ENCODE peak calls at places on chromosomes 16 and 17, in four cellular contexts. O, N, P and J are unnamed samples.

GRCh38 chr17:58334661-58335060 is 6.1 kb upstream of the TSPOAP1 start:
- DNase-seq in P (peak; percentile 33), O (no peak), N (no peak), J (no peak)

GRCh38 chr17:35433075-35433894 is 985 bp upstream of the SLFN12 start:
- DNase-seq in N (no peak), P (peak; percentile 79), O (peak; percentile 98), J (no peak)

GRCh38 chr16:2686912-2687507 is 4.7 kb downstream of the KCTD5 start:
- DNase-seq in N (peak; percentile 5), P (peak; percentile 44), O (no peak), J (no peak)

GRCh38 chr17:35801583-35802224 is 6.3 kb upstream of the MMP28 start:
- DNase-seq in O (no peak), N (no peak), P (peak; percentile 56), J (peak; percentile 25)

GRCh38 chr17:8922451-8922850 is 43.1 kb downstream of the PIK3R5 start:
- DNase-seq in N (no peak), O (no peak), P (no peak), J (no peak)

GRCh38 chr16:5030251-5030870 is 3.4 kb downstream of the NAGPA start:
- DNase-seq in N (no peak), P (no peak), O (no peak), J (no peak)

GRCh38 chr17:40018211-40019121 is 3.2 kb downstream of the CSF3 start:
- DNase-seq in P (no peak), N (peak; percentile 64), O (peak; percentile 22), J (no peak)

GRCh38 chr17:73703917-73704316 is 59.7 kb upstream of the SDK2 start:
- DNase-seq in N (no peak), P (no peak), O (no peak), J (no peak)

GRCh38 chr17:4420692-4421131 is 13.0 kb upstream of the SPNS3 start:
- DNase-seq in O (peak; percentile 77), N (peak; percentile 72), P (peak; percentile 83), J (peak; percentile 62)

GRCh38 chr16:4273858-4274291 is 1.1 kb upstream of the TFAP4 start:
- DNase-seq in P (peak; percentile 70), O (no peak), N (peak; percentile 67), J (no peak)

GRCh38 chr17:35189291-35189690 is 4.9 kb downstream of the SLC35G3 start:
- DNase-seq in O (no peak), P (no peak), N (no peak), J (no peak)

GRCh38 chr17:54785643-54786258 is 114.9 kb upstream of the TOM1L1 start:
- DNase-seq in N (no peak), O (no peak), P (no peak), J (no peak)

GRCh38 chr17:60577147-60577925 is 22.7 kb upstream of the PPM1D start:
- DNase-seq in O (no peak), N (peak; percentile 52), P (no peak), J (no peak)

GRCh38 chr17:57987582-57988300 is at the start of gene VEZF1:
- DNase-seq in P (peak; percentile 87), O (no peak), N (peak; percentile 93), J (peak; percentile 75)

GRCh38 chr16:50884066-50884860 is 142.4 kb downstream of the CYLD start:
- DNase-seq in O (peak; percentile 61), N (peak; percentile 35), P (peak; percentile 2), J (no peak)

GRCh38 chr17:58335779-58336455 is 7.3 kb upstream of the TSPOAP1 start:
- DNase-seq in O (no peak), P (peak; percentile 94), N (no peak), J (peak; percentile 81)

GRCh38 chr16:23687034-23687808 is 8.5 kb downstream of the PLK1 start:
- DNase-seq in N (no peak), O (no peak), P (no peak), J (no peak)

GRCh38 chr17:66468241-66469087 is 166.1 kb downstream of the PRKCA start:
- DNase-seq in O (no peak), N (no peak), P (no peak), J (no peak)

GRCh38 chr17:60887607-60888028 is 210.0 kb downstream of the BCAS3 start:
- DNase-seq in P (no peak), O (no peak), N (no peak), J (no peak)

DNA sequence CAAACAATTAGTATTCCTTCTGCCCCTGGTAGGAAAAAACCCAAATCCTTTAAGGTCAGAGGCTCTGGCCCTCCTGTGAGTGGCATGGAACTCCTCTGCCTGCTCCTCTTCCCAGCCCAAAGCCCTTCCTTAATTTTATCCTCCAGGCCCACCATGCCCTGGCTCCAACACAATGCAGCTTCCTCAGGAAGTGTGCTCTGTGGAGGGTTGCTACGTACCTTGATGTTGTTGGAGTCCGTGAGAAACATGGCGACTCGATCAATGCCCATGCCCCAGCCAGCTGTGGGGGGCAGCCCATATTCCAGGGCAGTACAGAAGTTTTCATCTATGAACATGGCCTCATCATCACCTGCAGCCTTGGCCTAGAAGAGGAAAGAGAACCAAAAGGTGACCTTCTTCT is 5.3 kb upstream of the ADAT1 start:
- DNase-seq in N (no peak), P (no peak), O (no peak), J (no peak)
- H3K36me3 ChIP-seq in N (peaks cover 86% of the 10 kb centered on the region), P (peaks cover 66% of the 10 kb centered on the region), O (peaks cover 52% of the 10 kb centered on the region), J (peaks cover 55% of the 10 kb centered on the region)

DNA sequence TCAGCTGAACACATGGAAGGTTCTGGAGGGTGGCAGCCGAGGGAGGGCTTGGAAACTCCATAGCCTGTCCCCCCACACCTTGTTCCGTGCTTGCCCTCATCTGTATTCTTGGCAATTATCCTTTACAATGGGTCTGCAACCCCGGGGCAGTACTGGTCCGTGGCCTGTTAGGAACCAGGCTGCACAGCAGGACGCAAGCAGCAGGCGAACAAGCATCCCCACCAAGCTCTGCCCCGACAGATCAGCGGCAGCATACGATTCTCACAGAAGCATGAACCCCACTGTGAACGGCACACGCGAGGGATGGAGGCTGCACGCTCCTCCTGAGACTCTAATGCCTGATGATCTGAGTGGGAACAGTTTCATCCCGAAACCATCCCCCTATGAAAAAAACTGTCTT is 6.2 kb downstream of the WDR45B start:
- DNase-seq in O (no peak), P (no peak), N (no peak), J (no peak)
- H3K36me3 ChIP-seq in O (peaks cover 26% of the 10 kb centered on the region), P (peaks cover 40% of the 10 kb centered on the region), N (peaks cover 77% of the 10 kb centered on the region), J (no peaks in the 10 kb centered on the region)

GRCh38 chr17:47663997-47664941 is 14.6 kb downstream of the KPNB1 start:
- DNase-seq in P (peak; percentile 80), O (no peak), N (peak; percentile 70), J (peak; percentile 34)

GRCh38 chr17:47665655-47666054 is 15.9 kb downstream of the KPNB1 start:
- DNase-seq in O (no peak), P (no peak), N (no peak), J (no peak)

GRCh38 chr17:47654991-47655390 is 5.3 kb downstream of the KPNB1 start:
- DNase-seq in N (no peak), O (no peak), P (no peak), J (no peak)

GRCh38 chr17:47660064-47660492 is 10.4 kb downstream of the KPNB1 start:
- DNase-seq in O (no peak), N (no peak), P (peak; percentile 88), J (no peak)
- H3K36me3 ChIP-seq in O (peaks cover 44% of the 10 kb centered on the region), N (peaks cover 100% of the 10 kb centered on the region), P (peaks cover 76% of the 10 kb centered on the region), J (peaks cover 73% of the 10 kb centered on the region)

GRCh38 chr17:81574643-81574956 is 22.4 kb upstream of the FAAP100 start:
- DNase-seq in O (no peak), P (no peak), N (no peak), J (no peak)
- H3K36me3 ChIP-seq in O (peaks cover 16% of the 10 kb centered on the region), P (peaks cover 69% of the 10 kb centered on the region), N (peaks cover 95% of the 10 kb centered on the region), J (peaks cover 19% of the 10 kb centered on the region)

GRCh38 chr17:62681939-62682381 is 54.5 kb downstream of the MRC2 start:
- DNase-seq in O (no peak), N (no peak), P (no peak), J (no peak)
- H3K36me3 ChIP-seq in O (peaks cover 3% of the 10 kb centered on the region), N (no peaks in the 10 kb centered on the region), P (no peaks in the 10 kb centered on the region), J (no peaks in the 10 kb centered on the region)

DNA sequence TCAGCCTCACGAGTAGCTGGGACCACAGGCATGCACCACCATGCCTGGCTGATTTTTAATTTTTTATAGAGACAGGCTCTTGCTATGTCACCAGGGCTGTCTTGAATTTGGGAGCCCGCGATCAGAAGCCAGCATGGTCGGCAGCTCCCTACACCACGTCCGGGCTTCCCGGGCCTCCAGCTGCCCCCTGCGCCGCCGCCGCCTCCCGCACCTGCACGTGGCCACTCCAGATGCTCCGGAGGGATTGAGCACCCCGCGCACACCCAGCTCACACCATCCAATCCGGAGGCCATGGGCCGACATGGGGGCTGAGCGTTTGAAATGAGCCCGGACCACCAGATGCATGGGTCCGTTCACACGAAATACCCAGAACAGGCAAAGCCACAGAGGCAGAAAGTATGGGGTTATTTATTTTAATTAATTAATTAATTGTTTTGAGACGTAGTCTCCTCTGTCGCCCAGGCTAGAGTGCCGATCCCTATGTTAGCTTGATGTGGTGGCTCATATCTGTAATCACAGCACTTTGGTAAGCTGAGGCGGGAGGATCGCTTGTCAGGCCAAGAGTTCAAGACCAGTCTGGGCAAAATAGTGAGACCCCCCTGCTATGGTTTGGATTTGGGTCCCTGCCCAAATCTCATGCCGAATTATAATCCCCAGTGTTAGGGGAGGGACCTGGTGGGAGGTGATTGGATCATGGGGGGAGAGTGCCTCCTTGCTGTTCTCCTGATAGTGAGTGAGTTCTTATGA is 17.1 kb upstream of the PDXDC1 start:
- DNase-seq in N (no peak), P (no peak), O (no peak), J (no peak)
- H3K36me3 ChIP-seq in N (no peaks in the 10 kb centered on the region), P (no peaks in the 10 kb centered on the region), O (no peaks in the 10 kb centered on the region), J (no peaks in the 10 kb centered on the region)

DNA sequence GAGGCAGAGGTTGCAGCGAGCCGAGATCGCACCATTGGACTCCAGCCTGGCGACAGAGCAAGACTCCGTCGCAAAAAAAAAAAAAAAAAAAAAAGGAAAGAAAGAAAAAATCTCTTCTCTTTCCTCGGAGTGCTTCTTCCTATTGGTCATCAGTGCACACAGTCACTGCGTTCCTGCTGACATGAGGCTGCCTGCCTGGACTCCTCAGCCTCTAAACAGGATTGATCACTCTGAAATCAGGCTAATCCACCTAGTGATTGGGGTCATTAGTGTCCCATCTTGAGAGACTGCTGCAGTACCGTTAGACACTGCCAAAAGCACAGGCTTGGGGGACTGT is 30.8 kb downstream of the PLCD3 start:
- DNase-seq in N (no peak), P (no peak), O (no peak), J (no peak)
- H3K36me3 ChIP-seq in N (peaks cover 89% of the 10 kb centered on the region), P (peaks cover 88% of the 10 kb centered on the region), O (peaks cover 57% of the 10 kb centered on the region), J (peaks cover 21% of the 10 kb centered on the region)